ENCODE peak calls at places on chromosome 5, in five cellular contexts. V is H1, H is fibroblast of the aortic adventitia, C is RWPE2, W is cardiac muscle cell. L is an unnamed sample.
A peak's percentile ranks its signal among the peaks of the same experiment; 100 is the strongest.

GRCh38 chr5:131649160-131649559 is 14.1 kb upstream of the RAPGEF6 start:
- DNase-seq in V (no peak), H (no peak), C (no peak), W (no peak), L (no peak)

GRCh38 chr5:87746891-87747366 is 334.2 kb upstream of the CCNH start:
- DNase-seq in V (no peak), H (peak; percentile 5), C (no peak), W (no peak), L (no peak)

GRCh38 chr5:138110266-138110963 is 26.6 kb downstream of the WNT8A start:
- DNase-seq in V (no peak), H (no peak), C (no peak), W (no peak), L (no peak)

GRCh38 chr5:107504424-107504823 is 166.3 kb downstream of the EFNA5 start:
- DNase-seq in V (no peak), H (no peak), C (no peak), W (no peak), L (no peak)

GRCh38 chr5:37723147-37723961 is 116.5 kb downstream of the GDNF start:
- DNase-seq in V (no peak), H (no peak), C (no peak), W (peak; percentile 40), L (peak; percentile 61)

GRCh38 chr5:156693113-156693512 is 157.0 kb upstream of the PPP1R2B start:
- DNase-seq in V (no peak), H (no peak), C (no peak), W (no peak), L (no peak)

GRCh38 chr5:108382784-108383358 is 973 bp upstream of the FBXL17 start:
- DNase-seq in V (no peak), H (no peak), C (no peak), W (peak; percentile 23), L (peak; percentile 8)

GRCh38 chr5:125393416-125393815 is 647.0 kb upstream of the ZNF608 start:
- DNase-seq in V (no peak), H (peak; percentile 70), C (no peak), W (no peak), L (no peak)

GRCh38 chr5:163712011-163712410 is 206.6 kb downstream of the MAT2B start:
- DNase-seq in V (no peak), H (no peak), C (no peak), W (no peak), L (no peak)

GRCh38 chr5:171351674-171352073 is 36.0 kb upstream of the NPM1 start:
- DNase-seq in V (no peak), H (no peak), C (no peak), W (no peak), L (no peak)

GRCh38 chr5:146466521-146467349 is 19.6 kb downstream of the TCERG1 start:
- DNase-seq in V (no peak), H (peak; percentile 41), C (no peak), W (peak; percentile 12), L (no peak)

GRCh38 chr5:33261305-33261704 is 179.5 kb upstream of the TARS1 start:
- DNase-seq in V (no peak), H (peak; percentile 73), C (no peak), W (no peak), L (no peak)

GRCh38 chr5:151923865-151924264 is 786 bp downstream of the GLRA1 start:
- DNase-seq in V (peak; percentile 25), H (no peak), C (no peak), W (peak; percentile 40), L (peak; percentile 40)

GRCh38 chr5:141695627-141696180 is 13.7 kb upstream of the ARAP3 start:
- DNase-seq in V (no peak), H (no peak), C (no peak), W (peak; percentile 32), L (no peak)
- TF ChIP-seq CTCF in V (no peak), H (no peak), C (no peak), W (no peak), L (no peak)

DNA sequence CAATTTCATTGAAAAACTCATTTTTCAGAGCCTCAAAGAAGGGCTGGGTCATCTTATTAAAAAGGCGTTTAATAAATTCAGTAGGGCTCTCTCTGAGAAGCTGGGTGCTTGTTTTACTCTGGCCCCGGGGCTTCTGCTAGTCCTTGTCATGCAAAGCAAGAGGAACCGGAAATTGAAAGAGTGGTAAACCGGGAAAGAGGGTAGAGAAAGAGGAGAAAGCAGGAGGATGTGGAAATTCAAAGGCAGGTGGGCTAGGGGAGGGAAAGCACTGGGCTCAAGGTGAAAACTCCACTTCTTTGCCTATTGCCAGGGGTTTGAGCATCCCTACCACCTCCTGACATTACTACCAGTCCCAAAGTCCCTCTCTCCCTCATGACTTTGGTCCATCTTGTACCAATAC is 64.6 kb upstream of the AGXT2 start:
- DNase-seq in V (no peak), H (no peak), C (no peak), W (no peak), L (no peak)
- TF ChIP-seq CTCF in V (no peak), H (no peak), C (no peak), W (no peak), L (no peak)

GRCh38 chr5:51159164-51159563 is 224.1 kb upstream of the ISL1 start:
- DNase-seq in V (no peak), H (no peak), C (peak; percentile 23), W (no peak), L (no peak)
- TF ChIP-seq CTCF in V (peak; percentile 41), H (no peak), C (no peak), W (no peak), L (no peak)

GRCh38 chr5:7018601-7019000 is 305.4 kb downstream of the TENT4A start:
- DNase-seq in V (no peak), H (no peak), C (no peak), W (no peak), L (no peak)

GRCh38 chr5:7017004-7017770 is 304.0 kb downstream of the TENT4A start:
- DNase-seq in V (no peak), H (no peak), C (no peak), W (no peak), L (no peak)

GRCh38 chr5:7018144-7018543 is 304.9 kb downstream of the TENT4A start:
- DNase-seq in V (no peak), H (no peak), C (no peak), W (no peak), L (no peak)

GRCh38 chr5:7012057-7012456 is 298.8 kb downstream of the TENT4A start:
- DNase-seq in V (no peak), H (no peak), C (no peak), W (no peak), L (no peak)

GRCh38 chr5:7015586-7016256 is 302.5 kb downstream of the TENT4A start:
- DNase-seq in V (peak; percentile 9), H (no peak), C (no peak), W (no peak), L (peak; percentile 10)
- TF ChIP-seq CTCF in V (peak; percentile 50), H (no peak), C (peak; percentile 34), W (no peak), L (no peak)

GRCh38 chr5:12672141-12672540 is 767.9 kb upstream of the CTNND2 start:
- DNase-seq in V (no peak), H (no peak), C (no peak), W (peak; percentile 20), L (no peak)

GRCh38 chr5:12679731-12680130 is 775.5 kb upstream of the CTNND2 start:
- DNase-seq in V (no peak), H (no peak), C (no peak), W (no peak), L (no peak)

GRCh38 chr5:12675956-12676355 is 771.7 kb upstream of the CTNND2 start:
- DNase-seq in V (no peak), H (no peak), C (no peak), W (no peak), L (no peak)
- TF ChIP-seq CTCF in V (no peak), H (no peak), C (no peak), W (no peak), L (no peak)

L was measured in endothelial cell.